ENCODE peak calls at places on chromosomes 13 and 19, in nine cellular contexts. K, S, M, C, G, Q, A, E and U are unnamed samples. For H3K4me1 and H3K27me3, the result is how much of the 10 kb centered on the place peaks cover.

GRCh38 chr19:45404557-45405434 is at the start of gene PPP1R13L:
- DNase-seq in A (peak), K (peak), S (peak), C (peak), E (no peak), Q (peak), M (peak), G (no peak), U (no peak)

GRCh38 chr19:53660584-53660983 is 28.8 kb downstream of the DPRX start:
- DNase-seq in A (no peak), G (no peak), Q (no peak), M (no peak), C (no peak), S (no peak), E (no peak), K (no peak), U (no peak)

GRCh38 chr13:30585748-30586262 is 31.9 kb upstream of the USPL1 start:
- DNase-seq in K (no peak), C (no peak), G (no peak), Q (no peak), M (no peak), E (no peak), A (no peak), S (no peak), U (no peak)

GRCh38 chr13:27309967-27310598 is 39.5 kb downstream of the RASL11A start:
- DNase-seq in Q (no peak), G (no peak), S (no peak), M (no peak), A (no peak), K (peak), C (peak), E (no peak), U (no peak)

GRCh38 chr13:80359459-80360297 is 18.8 kb upstream of the SPRY2 start:
- DNase-seq in C (no peak), Q (no peak), E (no peak), S (no peak), M (peak), A (no peak), G (peak), K (no peak), U (peak)

GRCh38 chr13:78589206-78589605 is 14.1 kb downstream of the POU4F1 start:
- DNase-seq in S (peak), E (no peak), K (peak), Q (peak), M (peak), G (peak), A (no peak), C (no peak), U (peak)

GRCh38 chr13:84121456-84121855 is 239.2 kb upstream of the SLITRK1 start:
- DNase-seq in G (peak), K (peak), A (no peak), E (no peak), S (no peak), M (peak), C (no peak), Q (no peak), U (peak)

GRCh38 chr19:6212403-6213265 is 67.1 kb downstream of the MLLT1 start:
- DNase-seq in A (no peak), S (no peak), G (no peak), M (no peak), K (no peak), Q (no peak), E (no peak), C (no peak), U (no peak)

GRCh38 chr13:97566907-97567306 is 132.9 kb downstream of the RAP2A start:
- DNase-seq in K (no peak), S (no peak), G (no peak), Q (no peak), E (no peak), C (no peak), M (no peak), A (no peak), U (no peak)

GRCh38 chr13:43195551-43195950 is 172.2 kb downstream of the DNAJC15 start:
- DNase-seq in C (no peak), A (no peak), K (no peak), E (no peak), Q (no peak), M (no peak), S (no peak), G (no peak), U (no peak)

GRCh38 chr19:17841810-17842662 is 5.7 kb downstream of the JAK3 start:
- DNase-seq in Q (peak), E (no peak), S (no peak), M (peak), K (peak), A (no peak), C (peak), G (peak), U (no peak)

GRCh38 chr19:10027158-10027997 is 14.1 kb downstream of the RDH8 start:
- DNase-seq in A (peak), K (peak), G (peak), C (peak), M (peak), Q (peak), S (peak), E (peak), U (peak)

GRCh38 chr19:40739871-40740703 is 10.2 kb downstream of the ACTMAP start:
- DNase-seq in A (no peak), E (no peak), S (no peak), M (no peak), Q (no peak), K (no peak), G (no peak), C (no peak), U (no peak)

GRCh38 chr13:36601186-36601585 is 72.6 kb upstream of the SERTM1 start:
- DNase-seq in E (no peak), K (peak), M (no peak), S (no peak), G (no peak), A (no peak), C (no peak), Q (no peak), U (no peak)

GRCh38 chr13:44142911-44143665 is 230.5 kb upstream of the SERP2 start:
- DNase-seq in C (peak), A (no peak), Q (no peak), G (no peak), M (no peak), K (peak), E (no peak), S (peak), U (no peak)

GRCh38 chr19:55519461-55520311 is 17.2 kb downstream of the SBK2 start:
- DNase-seq in E (no peak), C (no peak), G (no peak), A (no peak), S (no peak), Q (no peak), K (peak), M (no peak), U (no peak)

GRCh38 chr19:15332311-15332996 is at the start of gene BRD4:
- DNase-seq in A (no peak), S (peak), Q (peak), G (peak), E (no peak), K (peak), M (peak), C (no peak), U (peak)

DNA sequence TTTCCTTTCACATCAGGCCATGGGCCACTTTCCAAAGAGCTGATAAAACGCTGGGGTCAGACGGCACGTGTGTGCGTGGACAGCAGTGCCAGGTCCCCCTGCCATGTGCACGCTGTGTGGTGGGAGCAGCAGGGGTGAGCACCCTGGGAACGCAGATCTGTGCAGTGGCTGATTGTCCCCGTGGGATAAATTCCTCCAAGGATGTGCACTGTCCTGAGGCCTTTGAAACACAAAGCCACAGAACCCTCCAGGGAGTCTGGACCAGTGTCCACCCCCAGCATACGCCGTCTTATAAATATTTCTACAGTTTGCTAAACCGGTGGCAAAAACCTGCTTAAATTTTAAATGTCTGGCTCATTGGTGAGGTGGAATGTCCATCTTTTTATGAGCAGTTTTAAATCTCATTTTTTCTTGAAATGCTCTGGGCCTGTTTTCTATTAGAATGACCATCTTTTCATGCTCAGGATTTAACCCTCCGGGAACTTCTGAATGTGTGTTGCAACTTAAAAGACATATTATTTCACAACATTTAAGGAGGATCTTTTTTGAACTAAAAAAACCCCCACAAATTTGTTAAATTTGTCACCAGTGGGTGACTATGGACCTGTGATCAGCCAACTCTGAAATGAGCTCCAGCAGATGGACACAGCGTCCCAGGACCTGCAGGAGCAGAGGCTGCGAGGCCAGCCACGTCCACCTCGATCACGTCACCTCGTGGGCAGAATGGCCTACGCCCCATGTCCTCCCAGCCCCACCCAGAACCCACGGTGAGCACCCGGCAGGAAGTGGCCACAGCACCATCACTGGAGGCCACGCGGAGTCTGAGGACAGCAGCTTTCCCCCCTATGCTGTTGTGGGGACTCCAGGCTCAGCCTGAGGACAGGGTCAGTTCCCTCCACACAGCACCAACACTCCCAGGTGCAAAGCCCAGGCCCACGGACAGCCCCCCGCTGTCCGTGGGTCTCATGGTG is 68.6 kb downstream of the RASA3 start:
- DNase-seq in E (no peak), M (peak), G (no peak), K (peak), Q (peak), S (no peak), C (no peak), A (peak), U (no peak)
- H3K4me1 ChIP-seq in E (half or more), M (under half), G (under half), K (under half), Q (under half), S (under half), C (under half), A (half or more), U (under half)

GRCh38 chr19:1769645-1769985 is 16.3 kb downstream of the ONECUT3 start:
- DNase-seq in K (no peak), Q (no peak), C (no peak), G (no peak), S (no peak), A (no peak), E (no peak), M (no peak), U (no peak)
- H3K27me3 ChIP-seq in K (under half), Q (under half), C (under half), G (half or more), S (under half), A (under half), E (half or more), M (half or more), U (under half)

GRCh38 chr19:19421326-19421725 is 15.9 kb downstream of the GATAD2A start:
- DNase-seq in K (no peak), A (no peak), S (no peak), G (no peak), Q (peak), E (no peak), M (no peak), C (no peak), U (no peak)
- H3K4me1 ChIP-seq in K (under half), A (under half), S (under half), G (under half), Q (under half), E (under half), M (under half), C (under half), U (under half)

DNA sequence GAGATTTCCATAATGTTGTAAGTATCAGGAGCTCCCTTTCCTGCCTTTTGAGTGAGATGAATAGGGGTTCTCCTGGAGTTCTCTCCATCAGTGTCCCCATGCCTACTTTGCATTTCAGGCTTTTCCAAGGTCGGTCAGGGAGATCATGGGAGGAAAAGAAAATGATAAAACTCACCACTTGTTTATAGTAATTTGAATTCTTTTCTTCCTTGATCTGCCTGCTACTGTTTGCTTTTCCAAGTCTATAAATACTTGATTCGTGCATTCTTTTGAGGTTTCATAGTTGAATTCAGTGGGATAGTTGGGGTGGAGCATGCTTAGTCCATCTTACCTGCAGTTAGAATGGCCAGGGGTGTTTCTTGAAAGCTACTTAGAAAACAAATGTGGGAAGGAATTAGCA is 51.5 kb downstream of the PCCA start:
- DNase-seq in C (no peak), S (no peak), A (no peak), E (no peak), Q (no peak), G (no peak), M (no peak), K (no peak), U (no peak)
- H3K27me3 ChIP-seq in C (under half), S (under half), A (under half), E (under half), Q (under half), G (under half), M (under half), K (under half), U (under half)

GRCh38 chr19:1410136-1410786 is 2.9 kb downstream of the DAZAP1 start:
- DNase-seq in Q (no peak), C (no peak), S (no peak), M (no peak), K (no peak), G (no peak), A (no peak), E (no peak), U (no peak)
- H3K4me1 ChIP-seq in Q (under half), C (half or more), S (under half), M (under half), K (under half), G (under half), A (under half), E (half or more), U (under half)

DNA sequence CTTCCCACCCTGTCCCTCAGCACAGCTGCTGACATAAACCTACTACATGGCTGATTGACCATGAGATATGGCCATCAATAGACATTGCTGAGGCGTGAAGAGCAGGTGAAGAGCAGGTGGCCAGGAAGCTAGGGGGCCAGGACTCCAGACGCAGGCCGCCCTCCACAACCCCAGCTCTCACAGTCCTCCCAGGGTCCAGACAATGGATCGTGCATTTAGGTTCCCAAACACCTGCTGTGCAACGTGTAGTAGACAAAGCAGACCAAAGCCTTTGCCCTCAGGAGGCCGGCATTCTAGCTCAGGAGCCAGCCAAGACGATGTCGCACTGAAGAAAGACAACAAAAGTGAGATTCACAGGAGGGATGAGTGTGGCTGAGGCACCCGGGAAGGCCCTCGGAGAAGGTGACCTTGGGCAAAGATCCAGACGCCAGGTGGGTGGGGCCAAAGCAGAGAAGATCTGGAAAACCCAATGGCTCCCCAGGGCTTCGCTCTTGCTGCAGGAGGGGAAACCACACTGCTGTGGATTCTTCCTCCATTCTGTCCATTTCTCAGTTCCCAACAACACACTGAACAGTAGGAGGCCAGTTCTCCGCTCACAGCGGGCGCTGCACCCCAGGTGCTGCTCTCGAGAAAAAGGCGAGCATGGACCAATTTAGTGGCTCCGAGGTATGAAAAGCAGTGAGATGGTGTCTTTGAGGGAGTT is 1.4 kb downstream of the FFAR1 start:
- DNase-seq in M (peak), Q (peak), E (no peak), K (no peak), C (no peak), A (no peak), G (no peak), S (no peak), U (no peak)
- H3K27me3 ChIP-seq in M (under half), Q (under half), E (half or more), K (under half), C (under half), A (under half), G (under half), S (under half), U (under half)

GRCh38 chr13:110845520-110845919 is 69.3 kb downstream of the ANKRD10 start:
- DNase-seq in A (no peak), Q (no peak), E (no peak), C (no peak), K (no peak), G (no peak), S (no peak), M (no peak), U (no peak)
- H3K4me1 ChIP-seq in A (under half), Q (under half), E (under half), C (under half), K (under half), G (under half), S (under half), M (under half), U (under half)

GRCh38 chr19:46486358-46486757 is 9.3 kb downstream of the PNMA8B start:
- DNase-seq in K (no peak), C (no peak), G (no peak), Q (no peak), A (no peak), S (no peak), E (no peak), M (no peak), U (no peak)

GRCh38 chr19:46487802-46488445 is 7.7 kb downstream of the PNMA8B start:
- DNase-seq in M (peak), Q (peak), A (no peak), K (peak), S (peak), E (no peak), C (peak), G (peak), U (peak)

GRCh38 chr19:46489445-46490272 is 6.0 kb downstream of the PNMA8B start:
- DNase-seq in K (no peak), E (no peak), M (peak), C (no peak), S (no peak), G (no peak), A (peak), Q (peak), U (no peak)

GRCh38 chr19:46487178-46487801 is 8.4 kb downstream of the PNMA8B start:
- DNase-seq in Q (peak), S (no peak), G (no peak), A (no peak), M (no peak), K (no peak), C (no peak), E (no peak), U (no peak)

DNA sequence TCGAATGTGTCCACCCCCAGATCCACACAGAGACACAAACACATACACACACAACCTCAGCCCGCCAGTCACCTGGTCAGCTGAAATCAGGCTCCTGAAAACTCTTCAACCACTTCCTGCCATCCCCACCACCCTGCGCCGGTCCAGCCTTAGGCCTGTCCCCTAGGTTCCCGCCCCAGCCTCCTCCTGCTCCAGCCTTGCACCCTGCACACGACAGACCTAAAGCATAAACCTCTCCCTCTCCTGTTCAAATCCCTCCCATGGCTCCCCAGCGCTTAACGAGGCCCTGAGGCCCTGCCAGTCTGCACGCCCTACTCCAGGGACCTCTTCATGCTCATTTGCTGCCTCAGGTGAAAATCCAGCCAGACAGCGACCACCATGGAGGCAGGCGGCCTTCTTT is 7.1 kb downstream of the PNMA8B start:
- DNase-seq in A (no peak), S (no peak), Q (no peak), G (no peak), E (no peak), C (no peak), M (no peak), K (no peak), U (no peak)
- H3K27me3 ChIP-seq in A (under half), S (under half), Q (under half), G (half or more), E (half or more), C (under half), M (half or more), K (under half), U (under half)

DNA sequence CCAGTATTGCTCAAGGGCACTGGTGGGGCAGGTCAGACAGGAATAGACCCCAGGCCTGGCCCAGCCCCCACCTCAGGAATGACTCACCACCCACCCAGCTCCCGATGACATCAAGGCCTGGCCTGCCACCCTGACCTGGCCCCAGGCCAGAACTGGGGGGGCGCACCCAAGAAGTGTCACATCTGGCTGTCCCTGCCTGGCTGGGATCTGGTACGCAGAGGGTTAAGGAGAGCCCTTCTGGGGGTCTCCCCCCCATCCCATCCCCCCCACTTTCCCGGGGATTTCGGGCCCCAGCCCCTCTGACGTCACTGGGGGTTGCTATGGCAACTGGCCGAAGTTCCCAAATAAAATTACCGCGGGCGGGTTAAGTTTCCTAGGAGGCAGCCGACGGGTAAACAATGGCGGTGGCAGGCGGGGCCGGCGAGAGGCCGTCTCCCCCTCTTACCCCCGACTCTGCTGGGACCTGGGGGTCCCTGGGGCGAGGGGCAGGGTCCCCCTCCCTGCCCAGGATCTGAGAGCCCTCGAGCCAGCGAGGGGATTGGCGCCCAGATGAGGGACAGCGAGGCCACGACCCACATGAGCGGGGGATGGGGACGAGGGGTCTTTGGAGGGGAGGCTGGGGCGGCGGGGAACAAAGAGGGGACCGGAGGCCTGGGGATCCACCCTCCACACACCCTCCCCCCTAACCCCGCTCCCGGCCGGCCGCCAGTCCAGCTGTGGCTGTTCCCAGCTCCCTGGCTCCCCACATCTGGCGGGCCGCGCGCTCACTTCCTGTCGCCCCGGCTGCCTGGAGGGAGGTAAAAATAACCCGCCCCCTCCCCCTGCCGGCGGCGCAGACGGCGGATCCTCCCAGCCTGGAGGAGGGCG is 29.7 kb upstream of the NANOS3 start:
- DNase-seq in K (peak), G (peak), E (no peak), S (peak), A (peak), C (peak), M (peak), Q (peak), U (peak)
- H3K4me1 ChIP-seq in K (half or more), G (under half), E (half or more), S (half or more), A (under half), C (half or more), M (under half), Q (under half), U (under half)